ENCODE peak calls at places on chromosome 17, in nine cellular contexts. H, M, J, A, O, G, I, Q and W are unnamed samples. For H3K36me3 and H3K4me1, the result is how much of the 10 kb centered on the place peaks cover.

GRCh38 chr17:58974354-58974753 is 132.3 kb downstream of the TRIM37 start:
- DNase-seq in A (no peak), J (no peak), I (no peak), O (no peak), M (no peak), G (no peak), H (no peak), Q (no peak), W (no peak)

GRCh38 chr17:20216154-20216815 is 207.1 kb downstream of the SPECC1 start:
- DNase-seq in A (no peak), Q (no peak), G (no peak), M (no peak), I (no peak), H (no peak), J (no peak), O (no peak), W (no peak)

GRCh38 chr17:17877548-17878358 is 41.0 kb upstream of the SREBF1 start:
- DNase-seq in G (peak), A (peak), Q (no peak), I (peak), H (peak), J (no peak), O (peak), M (peak), W (peak)

GRCh38 chr17:46053911-46054534 is 55.0 kb downstream of the STH start:
- DNase-seq in A (no peak), Q (no peak), J (no peak), H (no peak), G (no peak), O (no peak), I (no peak), M (no peak), W (no peak)

GRCh38 chr17:18033442-18034099 is 5.4 kb downstream of the ATPAF2 start:
- DNase-seq in O (peak), H (no peak), G (peak), M (peak), A (peak), Q (peak), J (peak), I (peak), W (no peak)

GRCh38 chr17:56912105-56912999 is 1.5 kb downstream of the TRIM25 start:
- DNase-seq in G (peak), J (no peak), Q (no peak), M (peak), O (peak), I (peak), H (no peak), A (no peak), W (peak)

GRCh38 chr17:14875557-14876412 is 389.3 kb downstream of the PMP22 start:
- DNase-seq in G (peak), M (no peak), H (no peak), A (no peak), Q (no peak), I (no peak), J (no peak), O (no peak), W (no peak)

GRCh38 chr17:77185137-77185536 is 44.4 kb downstream of the SEC14L1 start:
- DNase-seq in O (no peak), G (no peak), H (no peak), M (no peak), A (peak), Q (no peak), J (no peak), I (no peak), W (no peak)

GRCh38 chr17:2503627-2504026 is 8.1 kb downstream of the METTL16 start:
- DNase-seq in J (no peak), I (no peak), H (no peak), A (no peak), G (no peak), M (no peak), Q (no peak), O (no peak), W (no peak)
- H3K36me3 ChIP-seq in J (under half), I (under half), H (under half), A (under half), G (under half), M (under half), Q (under half), O (under half), W (under half)

DNA sequence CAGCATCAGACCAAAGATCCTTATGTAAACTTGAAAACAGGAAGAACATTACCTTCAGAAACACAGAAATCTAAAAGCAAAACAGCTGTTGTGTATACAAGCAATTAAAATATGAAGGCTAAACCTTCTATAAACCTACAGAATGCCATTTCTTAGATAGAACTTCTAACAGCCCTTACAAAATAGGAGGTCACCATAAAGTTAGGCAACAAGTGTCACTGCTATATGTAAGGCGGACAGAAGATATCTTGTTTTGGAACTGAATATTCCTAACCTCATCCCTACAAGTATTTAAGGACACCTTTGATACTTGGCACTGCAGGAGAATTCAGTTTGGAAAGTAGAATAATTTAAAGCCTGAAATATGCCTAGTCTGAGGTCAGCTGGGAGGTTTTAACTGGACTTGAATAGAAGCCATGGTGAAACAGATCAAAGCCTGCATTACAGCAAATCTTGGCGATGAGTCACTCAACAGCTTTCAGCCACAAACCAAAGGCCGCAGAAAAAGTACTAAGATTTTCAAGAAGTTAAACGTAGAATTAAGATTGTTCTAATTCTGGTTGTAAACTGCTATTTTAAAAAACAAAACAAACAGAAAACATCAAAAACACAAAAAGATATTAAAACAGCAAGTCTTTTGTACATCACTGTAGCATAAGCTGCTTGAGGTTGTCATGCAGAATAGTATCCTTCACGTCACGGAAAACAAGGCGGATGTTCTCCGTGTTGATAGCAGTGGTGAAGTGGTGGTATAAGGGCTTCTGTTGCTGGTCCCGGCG is 42.7 kb downstream of the GNA13 start:
- DNase-seq in Q (peak), I (no peak), A (no peak), J (no peak), G (no peak), H (no peak), M (no peak), O (no peak), W (no peak)
- H3K4me1 ChIP-seq in Q (under half), I (under half), A (under half), J (under half), G (under half), H (under half), M (under half), O (under half), W (under half)

DNA sequence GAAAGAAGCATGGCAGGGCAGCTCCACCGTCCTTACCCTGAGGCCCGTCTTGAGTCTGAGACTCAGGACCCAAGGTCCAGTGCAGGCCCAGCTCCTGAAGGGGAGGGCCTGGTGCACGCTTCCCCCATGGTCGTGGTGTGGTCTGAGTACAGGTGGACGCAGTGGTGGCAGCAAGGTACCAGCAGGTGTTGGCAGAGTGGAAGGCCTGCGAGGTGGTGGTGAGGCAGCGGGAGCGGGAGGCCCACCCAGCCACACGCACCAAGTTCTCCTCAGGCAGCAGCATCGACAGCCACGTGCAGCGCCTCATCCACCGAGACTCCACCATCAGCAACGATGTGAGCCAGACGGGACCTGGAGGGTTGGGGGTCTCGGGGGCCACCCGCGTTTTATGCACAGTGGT is 27.7 kb downstream of the MNT start:
- DNase-seq in I (no peak), Q (no peak), M (no peak), A (no peak), H (no peak), J (no peak), O (no peak), G (no peak), W (no peak)
- H3K36me3 ChIP-seq in I (half or more), Q (under half), M (half or more), A (under half), H (half or more), J (under half), O (under half), G (under half), W (under half)

DNA sequence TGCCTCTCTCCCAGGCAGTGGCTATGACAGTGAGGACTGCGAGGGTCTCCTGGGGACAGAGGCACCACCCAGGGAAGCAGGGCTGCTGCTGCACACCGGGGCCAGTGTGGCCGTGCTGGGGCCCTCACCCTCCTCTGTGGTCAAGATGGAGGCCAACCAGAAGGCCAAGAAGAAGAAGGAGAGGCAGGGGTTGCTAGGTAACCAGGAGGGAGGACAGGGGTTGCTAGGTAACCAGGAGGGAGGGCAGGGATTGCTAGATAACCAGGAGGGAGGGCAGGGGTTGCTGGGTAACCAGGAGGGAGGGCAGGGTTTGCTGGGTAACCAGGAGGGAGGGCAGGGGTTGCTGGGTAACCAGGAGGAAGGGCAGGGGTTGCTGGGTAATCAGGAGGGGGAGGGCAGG is 55.2 kb downstream of the ACTG1 start:
- DNase-seq in J (no peak), A (no peak), G (no peak), H (no peak), M (no peak), Q (no peak), O (no peak), I (no peak), W (no peak)
- H3K4me1 ChIP-seq in J (under half), A (under half), G (under half), H (under half), M (under half), Q (under half), O (under half), I (under half), W (under half)

GRCh38 chr17:8622191-8622590 is 8.3 kb downstream of the MYH10 start:
- DNase-seq in J (no peak), M (no peak), Q (no peak), H (no peak), I (no peak), O (no peak), G (no peak), A (no peak), W (no peak)

GRCh38 chr17:8619294-8619693 is 11.2 kb downstream of the MYH10 start:
- DNase-seq in Q (no peak), M (no peak), H (no peak), A (no peak), J (no peak), O (no peak), I (no peak), G (no peak), W (no peak)

GRCh38 chr17:8623591-8623990 is 6.9 kb downstream of the MYH10 start:
- DNase-seq in G (no peak), J (no peak), A (no peak), H (no peak), O (no peak), M (no peak), I (no peak), Q (peak), W (no peak)

GRCh38 chr17:8621585-8621984 is 8.9 kb downstream of the MYH10 start:
- DNase-seq in G (no peak), H (no peak), I (no peak), Q (no peak), O (no peak), A (no peak), M (no peak), J (no peak), W (no peak)

GRCh38 chr17:8618825-8619224 is 11.7 kb downstream of the MYH10 start:
- DNase-seq in O (no peak), J (no peak), Q (no peak), H (no peak), G (no peak), A (no peak), M (no peak), I (no peak), W (no peak)
- H3K36me3 ChIP-seq in O (under half), J (under half), Q (half or more), H (under half), G (under half), A (under half), M (under half), I (under half), W (under half)

DNA sequence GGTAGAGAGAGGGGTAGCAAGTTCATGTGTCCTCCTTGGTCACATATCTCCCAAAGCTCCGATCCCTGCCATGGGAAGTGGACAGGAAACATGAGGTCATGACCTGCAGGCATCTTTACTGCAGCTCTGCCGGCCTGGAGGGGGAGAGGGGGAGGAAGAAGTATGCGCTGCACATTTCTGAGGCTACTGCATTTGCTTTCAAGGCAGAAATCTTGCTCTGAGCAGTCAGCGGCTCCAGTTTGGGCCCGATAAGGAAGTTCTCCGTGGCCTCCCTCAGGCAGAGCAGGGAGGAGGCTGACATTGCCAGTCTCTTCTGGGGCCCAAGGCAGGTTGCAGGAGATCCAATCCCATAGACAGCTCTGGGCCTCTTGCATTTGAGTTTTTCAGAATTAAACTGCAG is 1.5 kb upstream of the NHERF1 start:
- DNase-seq in A (peak), O (no peak), J (no peak), G (no peak), I (no peak), Q (no peak), M (peak), H (no peak), W (no peak)
- H3K4me1 ChIP-seq in A (half or more), O (under half), J (under half), G (under half), I (under half), Q (half or more), M (half or more), H (half or more), W (under half)

GRCh38 chr17:54947396-54947795 is 21.1 kb downstream of the COX11 start:
- DNase-seq in I (no peak), G (no peak), Q (no peak), O (no peak), A (no peak), J (no peak), M (no peak), H (no peak), W (no peak)
- H3K36me3 ChIP-seq in I (under half), G (under half), Q (under half), O (under half), A (under half), J (under half), M (under half), H (under half), W (under half)

DNA sequence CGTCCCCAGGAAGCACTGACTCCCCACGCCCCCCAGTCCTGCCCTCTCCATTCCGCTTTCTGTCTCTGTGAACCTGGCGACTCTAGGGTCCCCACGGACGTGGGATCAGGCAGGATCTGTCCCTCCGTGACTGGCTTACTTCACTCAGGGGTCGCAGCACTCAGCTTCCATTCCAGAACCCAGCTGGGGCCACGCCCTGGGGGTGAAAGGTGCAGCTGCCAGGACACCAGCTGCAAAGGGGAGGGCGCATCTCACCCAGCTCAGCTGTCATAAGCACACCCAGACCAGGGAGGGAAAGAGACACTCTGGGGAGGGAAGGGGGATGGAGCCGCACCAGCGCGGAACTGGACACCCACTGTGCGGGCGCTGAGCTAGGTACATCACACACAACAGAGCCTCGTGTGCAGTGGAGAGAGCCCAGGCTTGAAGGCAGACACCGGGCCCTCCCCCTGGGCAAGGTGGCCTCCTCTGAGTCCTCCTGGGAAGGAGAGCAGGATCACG is 18.5 kb upstream of the HEXD start:
- DNase-seq in O (no peak), G (no peak), A (no peak), J (no peak), I (no peak), M (no peak), H (no peak), Q (no peak), W (no peak)
- H3K4me1 ChIP-seq in O (under half), G (under half), A (under half), J (under half), I (under half), M (under half), H (under half), Q (under half), W (under half)

GRCh38 chr17:82059272-82060000 is 6.2 kb downstream of the DUS1L start:
- DNase-seq in G (no peak), H (no peak), J (no peak), M (no peak), I (no peak), A (no peak), O (no peak), Q (no peak), W (no peak)

GRCh38 chr17:82060001-82060380 is 5.6 kb downstream of the DUS1L start:
- DNase-seq in O (no peak), A (no peak), I (no peak), H (no peak), M (no peak), G (no peak), Q (no peak), J (no peak), W (no peak)

GRCh38 chr17:82061047-82061925 is 4.3 kb downstream of the DUS1L start:
- DNase-seq in H (no peak), I (no peak), Q (no peak), J (no peak), G (no peak), A (no peak), M (no peak), O (no peak), W (no peak)

GRCh38 chr17:82062076-82062983 is 3.3 kb downstream of the DUS1L start:
- DNase-seq in O (no peak), I (no peak), Q (no peak), G (no peak), J (no peak), H (no peak), M (no peak), A (no peak), W (no peak)

GRCh38 chr17:82060614-82061013 is 5.0 kb downstream of the DUS1L start:
- DNase-seq in G (no peak), J (no peak), H (no peak), Q (no peak), I (no peak), A (no peak), M (no peak), O (no peak), W (no peak)
- H3K36me3 ChIP-seq in G (under half), J (under half), H (half or more), Q (half or more), I (half or more), A (under half), M (half or more), O (under half), W (half or more)

GRCh38 chr17:37713624-37714023 is 31.2 kb downstream of the HNF1B start:
- DNase-seq in H (peak), A (no peak), Q (no peak), J (no peak), M (peak), O (no peak), G (peak), I (no peak), W (no peak)
- H3K4me1 ChIP-seq in H (under half), A (under half), Q (under half), J (under half), M (under half), O (under half), G (half or more), I (half or more), W (under half)